ENCODE peak calls at places on chromosomes 1 and 21, in five cellular contexts. One of them, this sample, is unnamed.

GRCh38 chr1:54579337-54579781 is 31.3 kb downstream of the ACOT11 start:
- DNase-seq in heart right ventricle: no peak
- DNase-seq in fibroblast of pulmonary artery: no peak
- DNase-seq in A549: no peak
- DNase-seq in HL-60: no peak
- DNase-seq in this sample: no peak

GRCh38 chr1:224182057-224182865 is 779 bp upstream of the DEGS1 start:
- DNase-seq in heart right ventricle: no peak
- DNase-seq in fibroblast of pulmonary artery: no peak
- DNase-seq in A549: peak; percentile 37
- DNase-seq in HL-60: no peak
- DNase-seq in this sample: no peak

GRCh38 chr1:22319608-22320007 is 132.0 kb upstream of the ZBTB40 start:
- DNase-seq in heart right ventricle: no peak
- DNase-seq in fibroblast of pulmonary artery: no peak
- DNase-seq in A549: no peak
- DNase-seq in HL-60: no peak
- DNase-seq in this sample: no peak

GRCh38 chr1:16204634-16205332 is 7.7 kb downstream of the ARHGEF19 start:
- DNase-seq in heart right ventricle: no peak
- DNase-seq in fibroblast of pulmonary artery: no peak
- DNase-seq in A549: peak; percentile 18
- DNase-seq in HL-60: no peak
- DNase-seq in this sample: peak; percentile 26

GRCh38 chr1:211724711-211725196 is 49.3 kb upstream of the NEK2 start:
- DNase-seq in heart right ventricle: no peak
- DNase-seq in fibroblast of pulmonary artery: peak; percentile 26
- DNase-seq in A549: no peak
- DNase-seq in HL-60: no peak
- DNase-seq in this sample: peak; percentile 20

GRCh38 chr1:43552813-43553212 is 22.1 kb downstream of the PTPRF start:
- DNase-seq in heart right ventricle: peak; percentile 57
- DNase-seq in fibroblast of pulmonary artery: peak; percentile 52
- DNase-seq in A549: no peak
- DNase-seq in HL-60: no peak
- DNase-seq in this sample: peak; percentile 40

GRCh38 chr1:231626951-231627614 is 493 bp downstream of the DISC1 start:
- DNase-seq in heart right ventricle: peak; percentile 85
- DNase-seq in fibroblast of pulmonary artery: peak; percentile 49
- DNase-seq in A549: peak; percentile 39
- DNase-seq in HL-60: peak; percentile 78
- DNase-seq in this sample: peak; percentile 41

GRCh38 chr1:173867141-173867752 is 542 bp downstream of the GAS5 start:
- DNase-seq in heart right ventricle: peak; percentile 7
- DNase-seq in fibroblast of pulmonary artery: no peak
- DNase-seq in A549: no peak
- DNase-seq in HL-60: no peak
- DNase-seq in this sample: no peak

GRCh38 chr1:68128157-68128556 is 77.7 kb upstream of the DIRAS3 start:
- DNase-seq in heart right ventricle: no peak
- DNase-seq in fibroblast of pulmonary artery: peak; percentile 31
- DNase-seq in A549: no peak
- DNase-seq in HL-60: no peak
- DNase-seq in this sample: peak; percentile 73

GRCh38 chr1:175536369-175536768 is 207.0 kb downstream of the TNR start:
- DNase-seq in heart right ventricle: no peak
- DNase-seq in fibroblast of pulmonary artery: peak; percentile 63
- DNase-seq in A549: no peak
- DNase-seq in HL-60: no peak
- DNase-seq in this sample: peak; percentile 76

GRCh38 chr1:63777286-63777685 is 3.5 kb downstream of the ROR1 start:
- DNase-seq in heart right ventricle: no peak
- DNase-seq in fibroblast of pulmonary artery: no peak
- DNase-seq in A549: no peak
- DNase-seq in HL-60: no peak
- DNase-seq in this sample: no peak

GRCh38 chr1:226882187-226882586 is 11.8 kb downstream of the PSEN2 start:
- DNase-seq in heart right ventricle: no peak
- DNase-seq in fibroblast of pulmonary artery: no peak
- DNase-seq in A549: no peak
- DNase-seq in HL-60: no peak
- DNase-seq in this sample: no peak

GRCh38 chr1:164659621-164660414 is 100.8 kb downstream of the PBX1 start:
- DNase-seq in heart right ventricle: no peak
- DNase-seq in fibroblast of pulmonary artery: no peak
- DNase-seq in A549: no peak
- DNase-seq in HL-60: no peak
- DNase-seq in this sample: no peak

GRCh38 chr1:98046031-98046641 is 125.3 kb upstream of the DPYD start:
- DNase-seq in heart right ventricle: no peak
- DNase-seq in fibroblast of pulmonary artery: peak; percentile 64
- DNase-seq in A549: no peak
- DNase-seq in HL-60: no peak
- DNase-seq in this sample: peak; percentile 39

GRCh38 chr1:185936641-185937040 is 202.4 kb downstream of the HMCN1 start:
- DNase-seq in heart right ventricle: no peak
- DNase-seq in fibroblast of pulmonary artery: no peak
- DNase-seq in A549: no peak
- DNase-seq in HL-60: no peak
- DNase-seq in this sample: no peak

GRCh38 chr1:233334092-233334491 is 6.6 kb downstream of the MAP3K21 start:
- DNase-seq in heart right ventricle: no peak
- DNase-seq in fibroblast of pulmonary artery: no peak
- DNase-seq in A549: no peak
- DNase-seq in HL-60: no peak
- DNase-seq in this sample: no peak

GRCh38 chr21:33962290-33962689 is 46.7 kb upstream of the ATP5PO start:
- DNase-seq in heart right ventricle: no peak
- DNase-seq in fibroblast of pulmonary artery: no peak
- DNase-seq in A549: no peak
- DNase-seq in HL-60: no peak
- DNase-seq in this sample: no peak

GRCh38 chr21:46100426-46100825 is 2.5 kb downstream of the COL6A2 start:
- DNase-seq in heart right ventricle: peak; percentile 2
- DNase-seq in fibroblast of pulmonary artery: peak; percentile 61
- DNase-seq in A549: no peak
- DNase-seq in HL-60: no peak
- DNase-seq in this sample: peak; percentile 83

GRCh38 chr1:207343675-207344074 is 22.2 kb downstream of the CD55 start:
- DNase-seq in heart right ventricle: no peak
- DNase-seq in fibroblast of pulmonary artery: no peak
- DNase-seq in A549: no peak
- DNase-seq in HL-60: no peak
- DNase-seq in this sample: no peak
- TF ChIP-seq CTCF in heart right ventricle: no peak
- TF ChIP-seq CTCF in fibroblast of pulmonary artery: no peak
- TF ChIP-seq CTCF in A549: no peak
- TF ChIP-seq CTCF in HL-60: no peak
- TF ChIP-seq CTCF in this sample: no peak

GRCh38 chr1:150568567-150568966 is 10.8 kb downstream of the MCL1 start:
- DNase-seq in heart right ventricle: no peak
- DNase-seq in fibroblast of pulmonary artery: no peak
- DNase-seq in A549: no peak
- DNase-seq in HL-60: no peak
- DNase-seq in this sample: no peak
- H3K4me3 ChIP-seq in heart right ventricle: peak overlapping the region; percentile 37
- H3K4me3 ChIP-seq in fibroblast of pulmonary artery: peak overlapping the region; percentile 15
- H3K4me3 ChIP-seq in A549: no peak overlapping the region
- H3K4me3 ChIP-seq in HL-60: no peak overlapping the region
- H3K4me3 ChIP-seq in this sample: peak overlapping the region; percentile 22

DNA sequence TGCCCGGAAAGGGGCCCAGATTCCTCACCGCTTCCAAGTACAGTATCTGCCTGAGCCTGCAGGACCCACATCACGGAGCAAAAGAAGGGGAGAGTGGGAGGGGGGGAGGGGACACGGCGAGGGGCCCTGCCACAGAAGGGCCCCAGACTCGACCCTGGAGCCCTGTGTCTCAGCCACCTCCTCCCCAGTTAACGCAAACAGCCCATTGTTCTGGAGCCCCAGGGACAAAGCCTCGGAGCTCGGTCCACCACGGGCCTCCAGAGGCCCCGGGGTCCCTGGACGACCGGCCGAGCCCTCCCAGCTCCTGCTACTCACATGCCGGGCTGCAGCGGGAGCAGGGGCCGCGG is 512 bp downstream of the MEGF6 start:
- DNase-seq in heart right ventricle: no peak
- DNase-seq in fibroblast of pulmonary artery: no peak
- DNase-seq in A549: no peak
- DNase-seq in HL-60: no peak
- DNase-seq in this sample: no peak
- TF ChIP-seq CTCF in heart right ventricle: no peak
- TF ChIP-seq CTCF in fibroblast of pulmonary artery: no peak
- TF ChIP-seq CTCF in A549: no peak
- TF ChIP-seq CTCF in HL-60: no peak
- TF ChIP-seq CTCF in this sample: no peak

GRCh38 chr1:230071316-230071715 is 4.3 kb downstream of the GALNT2 start:
- DNase-seq in heart right ventricle: no peak
- DNase-seq in fibroblast of pulmonary artery: no peak
- DNase-seq in A549: no peak
- DNase-seq in HL-60: no peak
- DNase-seq in this sample: no peak

GRCh38 chr1:230068952-230069684 is 2.1 kb downstream of the GALNT2 start:
- DNase-seq in heart right ventricle: no peak
- DNase-seq in fibroblast of pulmonary artery: no peak
- DNase-seq in A549: no peak
- DNase-seq in HL-60: no peak
- DNase-seq in this sample: peak; percentile 44

GRCh38 chr1:230072296-230072695 is 5.3 kb downstream of the GALNT2 start:
- DNase-seq in heart right ventricle: no peak
- DNase-seq in fibroblast of pulmonary artery: no peak
- DNase-seq in A549: no peak
- DNase-seq in HL-60: no peak
- DNase-seq in this sample: no peak

GRCh38 chr1:230069813-230070212 is 2.8 kb downstream of the GALNT2 start:
- DNase-seq in heart right ventricle: no peak
- DNase-seq in fibroblast of pulmonary artery: no peak
- DNase-seq in A549: no peak
- DNase-seq in HL-60: no peak
- DNase-seq in this sample: no peak

GRCh38 chr1:230070321-230071208 is 3.5 kb downstream of the GALNT2 start:
- DNase-seq in heart right ventricle: no peak
- DNase-seq in fibroblast of pulmonary artery: no peak
- DNase-seq in A549: no peak
- DNase-seq in HL-60: no peak
- DNase-seq in this sample: no peak
- H3K4me3 ChIP-seq in heart right ventricle: no peak overlapping the region
- H3K4me3 ChIP-seq in fibroblast of pulmonary artery: no peak overlapping the region
- H3K4me3 ChIP-seq in A549: no peak overlapping the region
- H3K4me3 ChIP-seq in HL-60: no peak overlapping the region
- H3K4me3 ChIP-seq in this sample: no peak overlapping the region

This sample was measured in fibroblast of villous mesenchyme.